ENCODE peak calls at places on chromosomes 12 and 14, in six cellular contexts. X is prostate gland, L is stomach, C is transverse colon, K is HL-60, W is breast epithelium. E is an unnamed sample.

GRCh38 chr12:2646341-2646740 is 148.4 kb upstream of the FKBP4 start:
- DNase-seq in X (no peak), L (no peak), C (peak; percentile 2), K (no peak), W (peak; percentile 15), E (no peak)

GRCh38 chr12:40156031-40156764 is 50.3 kb upstream of the SLC2A13 start:
- DNase-seq in X (no peak), L (no peak), C (no peak), K (no peak), W (no peak), E (no peak)

GRCh38 chr14:77043177-77043983 is 14.9 kb upstream of the IRF2BPL start:
- DNase-seq in X (no peak), L (no peak), C (no peak), K (peak; percentile 59), W (no peak), E (no peak)

GRCh38 chr12:113232232-113232615 is 11.0 kb downstream of the TPCN1 start:
- DNase-seq in X (no peak), L (peak; percentile 9), C (no peak), K (no peak), W (no peak), E (no peak)

GRCh38 chr14:90091393-90091792 is 29.6 kb downstream of the KCNK13 start:
- DNase-seq in X (no peak), L (no peak), C (no peak), K (no peak), W (no peak), E (peak; percentile 74)

GRCh38 chr12:2097617-2098016 is 44.8 kb downstream of the CACNA1C start:
- DNase-seq in X (no peak), L (no peak), C (no peak), K (no peak), W (no peak), E (no peak)

GRCh38 chr14:71354801-71355200 is 447.5 kb downstream of the PCNX1 start:
- DNase-seq in X (no peak), L (no peak), C (no peak), K (no peak), W (no peak), E (no peak)

GRCh38 chr12:55972045-55972843 is 1.6 kb upstream of the RAB5B start:
- DNase-seq in X (no peak), L (no peak), C (no peak), K (no peak), W (no peak), E (no peak)

GRCh38 chr12:76927170-76927784 is 48.5 kb upstream of the CSRP2 start:
- DNase-seq in X (peak; percentile 11), L (peak; percentile 28), C (peak; percentile 24), K (no peak), W (no peak), E (no peak)

GRCh38 chr12:50579757-50580267 is 75.0 kb downstream of the DIP2B start:
- DNase-seq in X (no peak), L (no peak), C (no peak), K (no peak), W (no peak), E (no peak)

GRCh38 chr14:87002831-87003230 is 990.2 kb downstream of the GALC start:
- DNase-seq in X (no peak), L (no peak), C (no peak), K (no peak), W (no peak), E (no peak)

DNA sequence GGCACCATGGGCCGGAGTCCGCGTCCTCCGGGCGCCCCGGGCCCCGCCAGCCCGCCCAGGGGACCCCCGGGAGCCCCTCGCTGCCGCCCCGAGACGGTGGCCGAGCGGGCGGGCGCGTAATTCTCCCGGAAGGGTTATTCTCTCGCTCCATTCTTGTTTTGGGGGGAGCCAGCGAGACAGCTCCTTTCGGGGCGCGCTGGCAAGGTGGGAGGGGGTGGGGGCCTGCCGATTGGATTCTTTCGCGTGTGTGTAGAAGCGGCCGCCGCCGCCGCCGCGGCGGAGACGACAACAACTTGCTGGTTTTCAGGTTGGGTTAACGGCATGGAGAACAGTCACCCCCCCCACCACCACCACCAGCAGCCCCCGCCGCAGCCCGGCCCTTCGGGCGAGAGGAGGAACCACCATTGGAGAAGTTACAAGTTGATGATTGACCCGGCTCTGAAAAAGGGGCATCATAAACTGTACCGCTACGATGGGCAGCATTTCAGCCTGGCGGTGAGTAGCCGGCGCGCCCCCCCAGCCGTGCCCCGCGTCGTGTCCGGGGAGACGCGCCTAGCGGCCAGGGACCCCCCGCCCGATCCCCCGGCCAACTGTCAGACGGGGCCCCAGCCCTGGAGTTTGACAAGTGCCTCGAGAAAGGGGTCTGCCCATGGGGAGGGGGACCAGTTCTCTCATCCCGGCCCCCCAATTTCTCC is 755 bp downstream of the SETD1B start:
- DNase-seq in X (no peak), L (no peak), C (no peak), K (no peak), W (no peak), E (no peak)
- TF ChIP-seq POLR2AphosphoS5 in X (no peak), L (no peak), C (no peak), K (no peak), W (no peak), E (no peak)

DNA sequence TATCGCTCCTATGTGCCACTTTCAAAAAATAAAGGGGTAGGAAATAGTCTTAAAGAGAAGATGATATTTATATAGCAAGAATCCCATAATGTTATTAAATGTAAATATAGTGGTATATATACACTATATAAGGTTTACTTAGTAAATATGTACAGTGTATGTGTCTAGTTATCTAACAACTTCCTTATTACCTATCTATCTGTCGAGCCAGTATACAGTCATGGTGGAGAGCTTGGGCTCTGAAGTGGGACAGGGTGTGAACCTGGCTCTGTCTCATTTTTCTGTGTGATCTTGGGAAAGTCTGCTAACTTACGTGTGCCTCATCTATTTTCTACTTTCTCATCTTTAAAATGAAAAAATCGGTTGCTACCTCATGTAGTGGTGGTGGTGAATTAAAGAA is 62.8 kb upstream of the SINHCAF start:
- DNase-seq in X (no peak), L (no peak), C (no peak), K (no peak), W (no peak), E (no peak)
- TF ChIP-seq POLR2AphosphoS5 in X (no peak), L (no peak), C (no peak), K (no peak), W (no peak), E (no peak)

DNA sequence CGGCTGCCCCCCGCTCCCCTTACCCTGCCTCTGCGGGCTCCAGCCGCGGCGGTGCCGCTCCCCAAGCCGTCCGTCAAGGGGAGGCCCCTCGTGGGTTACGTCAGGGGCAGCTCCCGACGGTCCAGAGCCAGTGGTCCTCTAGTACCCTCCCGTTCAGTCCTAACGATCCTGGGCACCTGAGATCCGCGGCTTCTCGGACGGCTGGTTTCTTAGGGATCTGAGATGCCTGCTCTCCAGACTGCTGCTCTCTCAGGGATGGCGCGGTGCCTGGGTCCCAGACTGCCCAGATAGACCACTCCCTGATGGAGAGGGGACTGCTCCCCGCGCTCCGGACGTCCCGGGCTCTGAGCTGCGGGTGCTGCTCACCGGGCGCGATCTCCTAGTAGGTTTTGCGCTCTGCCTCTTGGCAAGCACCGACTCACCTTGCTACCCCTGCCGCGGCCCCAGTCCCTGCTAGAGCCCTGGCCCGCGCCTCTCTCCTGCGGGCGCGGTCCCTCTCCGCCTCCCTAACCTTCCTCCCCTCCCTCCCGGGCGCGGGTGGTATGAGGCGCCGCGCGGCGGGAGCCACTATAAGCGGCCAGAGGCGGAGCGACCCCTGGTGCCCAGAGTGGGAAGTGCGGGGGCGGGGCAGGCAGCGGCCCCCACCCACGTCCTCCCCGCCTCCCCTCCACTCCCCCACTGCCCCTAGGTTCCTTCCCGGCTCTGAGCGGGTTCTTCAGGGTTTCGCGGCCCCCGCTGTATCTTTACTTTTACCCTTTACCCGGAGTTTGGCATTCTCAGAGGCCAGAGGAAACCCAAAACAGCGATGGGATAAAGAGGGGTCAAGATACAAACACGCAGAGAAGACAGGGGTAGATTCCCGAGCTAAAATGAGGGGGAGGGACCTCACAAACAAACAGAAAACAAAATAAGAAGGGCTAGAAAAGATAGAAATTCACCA is at the start of gene C1QL4:
- DNase-seq in X (peak; percentile 73), L (peak; percentile 85), C (peak; percentile 87), K (peak; percentile 43), W (peak; percentile 80), E (peak; percentile 93)
- TF ChIP-seq POLR2AphosphoS5 in X (peak; percentile 53), L (no peak), C (no peak), K (no peak), W (no peak), E (peak; percentile 46)

GRCh38 chr12:95396849-95397498 is 77.0 kb upstream of the METAP2 start:
- DNase-seq in X (no peak), L (no peak), C (no peak), K (no peak), W (no peak), E (no peak)
- TF ChIP-seq POLR2AphosphoS5 in X (peak; percentile 7), L (no peak), C (no peak), K (no peak), W (no peak), E (peak; percentile 40)